ENCODE peak calls at places on chromosomes 2 and 18, in six cellular contexts. One of them, this sample, is unnamed. For H3K27me3, the result is how much of the 10 kb centered on the place peaks cover.

GRCh38 chr2:219073413-219074129 is 12.8 kb upstream of the IHH start:
- DNase-seq in keratinocyte: no peak
- DNase-seq in CD4-positive, CD25-positive, alpha-beta regulatory T cell: no peak
- DNase-seq in right lobe of liver: no peak
- DNase-seq in ascending aorta: no peak
- DNase-seq in tibial artery: no peak
- DNase-seq in this sample: no peak

GRCh38 chr2:127175821-127176354 is 44.2 kb downstream of the CYP27C1 start:
- DNase-seq in right lobe of liver: no peak
- DNase-seq in tibial artery: no peak
- DNase-seq in keratinocyte: no peak
- DNase-seq in ascending aorta: no peak
- DNase-seq in CD4-positive, CD25-positive, alpha-beta regulatory T cell: no peak
- DNase-seq in this sample: no peak

GRCh38 chr2:176056411-176056810 is 27.4 kb downstream of the EVX2 start:
- DNase-seq in tibial artery: no peak
- DNase-seq in right lobe of liver: no peak
- DNase-seq in ascending aorta: no peak
- DNase-seq in keratinocyte: no peak
- DNase-seq in CD4-positive, CD25-positive, alpha-beta regulatory T cell: no peak
- DNase-seq in this sample: no peak

GRCh38 chr2:150188177-150188576 is 299.3 kb downstream of the RND3 start:
- DNase-seq in CD4-positive, CD25-positive, alpha-beta regulatory T cell: no peak
- DNase-seq in keratinocyte: no peak
- DNase-seq in ascending aorta: no peak
- DNase-seq in right lobe of liver: no peak
- DNase-seq in tibial artery: no peak
- DNase-seq in this sample: no peak

GRCh38 chr18:10240276-10240675 is 214.2 kb upstream of the APCDD1 start:
- DNase-seq in right lobe of liver: no peak
- DNase-seq in keratinocyte: no peak
- DNase-seq in ascending aorta: no peak
- DNase-seq in tibial artery: no peak
- DNase-seq in CD4-positive, CD25-positive, alpha-beta regulatory T cell: no peak
- DNase-seq in this sample: no peak

GRCh38 chr2:205366336-205367060 is 315.8 kb upstream of the NRP2 start:
- DNase-seq in CD4-positive, CD25-positive, alpha-beta regulatory T cell: no peak
- DNase-seq in ascending aorta: no peak
- DNase-seq in right lobe of liver: no peak
- DNase-seq in tibial artery: no peak
- DNase-seq in keratinocyte: no peak
- DNase-seq in this sample: no peak

GRCh38 chr2:46550686-46551404 is 71.5 kb downstream of the TMEM247 start:
- DNase-seq in tibial artery: no peak
- DNase-seq in keratinocyte: no peak
- DNase-seq in CD4-positive, CD25-positive, alpha-beta regulatory T cell: no peak
- DNase-seq in ascending aorta: no peak
- DNase-seq in right lobe of liver: no peak
- DNase-seq in this sample: no peak

GRCh38 chr2:124162256-124162655 is 137.2 kb downstream of the CNTNAP5 start:
- DNase-seq in tibial artery: no peak
- DNase-seq in keratinocyte: no peak
- DNase-seq in right lobe of liver: no peak
- DNase-seq in ascending aorta: no peak
- DNase-seq in CD4-positive, CD25-positive, alpha-beta regulatory T cell: no peak
- DNase-seq in this sample: no peak

GRCh38 chr18:11518788-11519685 is 90.4 kb upstream of the SLC35G4 start:
- DNase-seq in right lobe of liver: peak
- DNase-seq in CD4-positive, CD25-positive, alpha-beta regulatory T cell: no peak
- DNase-seq in tibial artery: no peak
- DNase-seq in ascending aorta: no peak
- DNase-seq in keratinocyte: peak
- DNase-seq in this sample: no peak

GRCh38 chr2:128272586-128273468 is 45.8 kb downstream of the HS6ST1 start:
- DNase-seq in right lobe of liver: no peak
- DNase-seq in keratinocyte: no peak
- DNase-seq in ascending aorta: peak
- DNase-seq in tibial artery: peak
- DNase-seq in CD4-positive, CD25-positive, alpha-beta regulatory T cell: no peak
- DNase-seq in this sample: no peak

GRCh38 chr2:109533823-109534222 is 79.9 kb downstream of the SEPTIN10 start:
- DNase-seq in tibial artery: no peak
- DNase-seq in keratinocyte: no peak
- DNase-seq in CD4-positive, CD25-positive, alpha-beta regulatory T cell: no peak
- DNase-seq in right lobe of liver: no peak
- DNase-seq in ascending aorta: no peak
- DNase-seq in this sample: no peak

GRCh38 chr2:113185643-113186315 is 12.0 kb downstream of the PSD4 start:
- DNase-seq in CD4-positive, CD25-positive, alpha-beta regulatory T cell: no peak
- DNase-seq in keratinocyte: no peak
- DNase-seq in right lobe of liver: peak
- DNase-seq in tibial artery: no peak
- DNase-seq in ascending aorta: no peak
- DNase-seq in this sample: peak

GRCh38 chr18:45212186-45213039 is 402.9 kb upstream of the SLC14A2 start:
- DNase-seq in tibial artery: peak
- DNase-seq in CD4-positive, CD25-positive, alpha-beta regulatory T cell: peak
- DNase-seq in ascending aorta: no peak
- DNase-seq in right lobe of liver: peak
- DNase-seq in keratinocyte: peak
- DNase-seq in this sample: peak

GRCh38 chr2:62014102-62014501 is 108.6 kb downstream of the COMMD1 start:
- DNase-seq in CD4-positive, CD25-positive, alpha-beta regulatory T cell: no peak
- DNase-seq in ascending aorta: peak
- DNase-seq in right lobe of liver: peak
- DNase-seq in tibial artery: peak
- DNase-seq in keratinocyte: no peak
- DNase-seq in this sample: no peak

GRCh38 chr18:79544386-79544963 is 135.1 kb upstream of the CTDP1 start:
- DNase-seq in keratinocyte: no peak
- DNase-seq in CD4-positive, CD25-positive, alpha-beta regulatory T cell: no peak
- DNase-seq in right lobe of liver: peak
- DNase-seq in tibial artery: peak
- DNase-seq in ascending aorta: no peak
- DNase-seq in this sample: peak

GRCh38 chr2:88735133-88735532 is 43.7 kb downstream of the RPIA start:
- DNase-seq in CD4-positive, CD25-positive, alpha-beta regulatory T cell: no peak
- DNase-seq in tibial artery: no peak
- DNase-seq in ascending aorta: no peak
- DNase-seq in keratinocyte: no peak
- DNase-seq in right lobe of liver: no peak
- DNase-seq in this sample: no peak

GRCh38 chr2:161547130-161547529 is 77.1 kb upstream of the SLC4A10 start:
- DNase-seq in CD4-positive, CD25-positive, alpha-beta regulatory T cell: no peak
- DNase-seq in right lobe of liver: no peak
- DNase-seq in ascending aorta: no peak
- DNase-seq in keratinocyte: no peak
- DNase-seq in tibial artery: no peak
- DNase-seq in this sample: no peak

GRCh38 chr2:22253171-22253570 is 1129.4 kb downstream of the TDRD15 start:
- DNase-seq in CD4-positive, CD25-positive, alpha-beta regulatory T cell: no peak
- DNase-seq in tibial artery: no peak
- DNase-seq in keratinocyte: no peak
- DNase-seq in right lobe of liver: no peak
- DNase-seq in ascending aorta: no peak
- DNase-seq in this sample: no peak

GRCh38 chr2:239311132-239312040 is 89.4 kb downstream of the HDAC4 start:
- DNase-seq in ascending aorta: no peak
- DNase-seq in CD4-positive, CD25-positive, alpha-beta regulatory T cell: no peak
- DNase-seq in right lobe of liver: peak
- DNase-seq in keratinocyte: no peak
- DNase-seq in tibial artery: peak
- DNase-seq in this sample: peak

GRCh38 chr2:240926516-240927389 is 20.6 kb downstream of the CROCC2 start:
- DNase-seq in tibial artery: peak
- DNase-seq in ascending aorta: no peak
- DNase-seq in keratinocyte: no peak
- DNase-seq in CD4-positive, CD25-positive, alpha-beta regulatory T cell: no peak
- DNase-seq in right lobe of liver: no peak
- DNase-seq in this sample: peak

GRCh38 chr2:26854283-26854827 is 6.4 kb downstream of the DPYSL5 start:
- DNase-seq in CD4-positive, CD25-positive, alpha-beta regulatory T cell: no peak
- DNase-seq in tibial artery: no peak
- DNase-seq in right lobe of liver: no peak
- DNase-seq in keratinocyte: no peak
- DNase-seq in ascending aorta: no peak
- DNase-seq in this sample: no peak
- H3K27me3 ChIP-seq in CD4-positive, CD25-positive, alpha-beta regulatory T cell: under half
- H3K27me3 ChIP-seq in tibial artery: under half
- H3K27me3 ChIP-seq in right lobe of liver: under half
- H3K27me3 ChIP-seq in keratinocyte: under half
- H3K27me3 ChIP-seq in ascending aorta: under half
- H3K27me3 ChIP-seq in this sample: half or more

DNA sequence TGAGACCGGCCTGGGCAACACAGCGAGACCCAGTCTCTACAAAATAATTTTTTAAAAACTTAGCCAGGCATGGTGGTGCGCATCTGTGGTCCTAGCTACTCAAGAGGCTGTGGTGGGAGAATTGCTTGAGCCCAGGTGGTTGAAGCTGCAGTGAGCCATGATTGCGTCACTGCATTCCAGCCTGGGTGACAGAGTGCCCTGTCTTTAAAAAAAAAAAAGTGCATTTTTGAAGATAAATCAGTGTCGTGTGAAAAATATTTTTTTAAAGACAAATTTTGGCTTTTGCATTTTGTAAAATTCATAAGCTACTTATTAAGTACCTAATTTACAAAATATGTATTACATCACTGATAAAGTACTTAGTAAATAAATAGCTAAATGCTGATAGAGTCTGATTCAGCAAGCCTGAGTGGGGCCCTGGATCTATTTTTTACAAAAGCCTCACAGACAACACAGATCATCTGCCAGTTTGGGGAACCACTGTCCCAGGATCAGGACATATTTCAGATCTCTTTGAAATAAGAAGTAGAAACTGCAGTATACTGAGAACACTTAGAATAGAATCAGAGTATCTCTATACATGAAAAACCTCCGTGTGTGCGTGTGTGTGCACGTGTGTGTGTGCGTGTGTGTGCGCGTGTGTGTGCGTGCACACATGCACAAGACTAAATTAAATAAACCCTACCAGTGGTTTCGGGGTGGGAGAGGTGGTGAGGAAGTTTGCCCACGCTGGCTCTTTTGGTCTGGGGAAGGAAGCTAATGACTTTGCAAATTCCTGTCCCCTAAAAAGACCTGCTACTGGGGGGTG is 61.6 kb downstream of the AAK1 start:
- DNase-seq in CD4-positive, CD25-positive, alpha-beta regulatory T cell: no peak
- DNase-seq in keratinocyte: no peak
- DNase-seq in ascending aorta: no peak
- DNase-seq in right lobe of liver: peak
- DNase-seq in tibial artery: no peak
- DNase-seq in this sample: peak
- H3K27ac ChIP-seq in CD4-positive, CD25-positive, alpha-beta regulatory T cell: no peak
- H3K27ac ChIP-seq in keratinocyte: no peak
- H3K27ac ChIP-seq in ascending aorta: peak
- H3K27ac ChIP-seq in right lobe of liver: peak
- H3K27ac ChIP-seq in tibial artery: no peak
- H3K27ac ChIP-seq in this sample: peak

GRCh38 chr2:180622122-180622918 is 358.1 kb upstream of the UBE2E3 start:
- DNase-seq in tibial artery: no peak
- DNase-seq in ascending aorta: no peak
- DNase-seq in CD4-positive, CD25-positive, alpha-beta regulatory T cell: no peak
- DNase-seq in right lobe of liver: no peak
- DNase-seq in keratinocyte: no peak
- DNase-seq in this sample: no peak

GRCh38 chr2:180618570-180618969 is 361.8 kb upstream of the UBE2E3 start:
- DNase-seq in keratinocyte: no peak
- DNase-seq in ascending aorta: no peak
- DNase-seq in CD4-positive, CD25-positive, alpha-beta regulatory T cell: no peak
- DNase-seq in tibial artery: no peak
- DNase-seq in right lobe of liver: no peak
- DNase-seq in this sample: no peak

GRCh38 chr2:180625006-180625844 is 355.2 kb upstream of the UBE2E3 start:
- DNase-seq in CD4-positive, CD25-positive, alpha-beta regulatory T cell: no peak
- DNase-seq in right lobe of liver: no peak
- DNase-seq in tibial artery: no peak
- DNase-seq in keratinocyte: no peak
- DNase-seq in ascending aorta: no peak
- DNase-seq in this sample: no peak

GRCh38 chr2:180621366-180621765 is 359.0 kb upstream of the UBE2E3 start:
- DNase-seq in tibial artery: no peak
- DNase-seq in right lobe of liver: no peak
- DNase-seq in CD4-positive, CD25-positive, alpha-beta regulatory T cell: no peak
- DNase-seq in keratinocyte: no peak
- DNase-seq in ascending aorta: no peak
- DNase-seq in this sample: no peak
- H3K27me3 ChIP-seq in tibial artery: under half
- H3K27me3 ChIP-seq in right lobe of liver: under half
- H3K27me3 ChIP-seq in CD4-positive, CD25-positive, alpha-beta regulatory T cell: under half
- H3K27me3 ChIP-seq in keratinocyte: under half
- H3K27me3 ChIP-seq in ascending aorta: under half
- H3K27me3 ChIP-seq in this sample: under half

DNA sequence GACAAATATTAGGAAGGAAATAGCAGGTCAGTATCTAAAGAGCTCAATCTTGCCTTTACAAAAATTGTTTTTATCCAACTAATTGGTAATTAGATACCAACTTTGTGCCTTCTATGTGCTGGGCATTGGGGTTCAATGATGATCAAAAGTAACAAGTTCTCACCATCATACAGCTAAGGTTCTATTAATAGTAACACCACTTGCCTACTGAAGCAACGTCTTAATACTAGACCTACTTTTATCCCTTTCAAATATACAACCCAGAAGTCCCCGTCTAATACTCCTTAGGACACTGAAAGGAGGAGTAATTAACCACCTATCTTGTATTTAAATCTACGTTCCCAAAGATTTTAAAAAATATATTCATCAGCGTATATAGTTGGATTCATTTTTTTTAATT is 59.3 kb downstream of the GRB14 start:
- DNase-seq in ascending aorta: no peak
- DNase-seq in tibial artery: no peak
- DNase-seq in right lobe of liver: no peak
- DNase-seq in keratinocyte: no peak
- DNase-seq in CD4-positive, CD25-positive, alpha-beta regulatory T cell: no peak
- DNase-seq in this sample: no peak
- H3K27ac ChIP-seq in ascending aorta: no peak
- H3K27ac ChIP-seq in tibial artery: no peak
- H3K27ac ChIP-seq in right lobe of liver: no peak
- H3K27ac ChIP-seq in keratinocyte: no peak
- H3K27ac ChIP-seq in CD4-positive, CD25-positive, alpha-beta regulatory T cell: no peak
- H3K27ac ChIP-seq in this sample: no peak

DNA sequence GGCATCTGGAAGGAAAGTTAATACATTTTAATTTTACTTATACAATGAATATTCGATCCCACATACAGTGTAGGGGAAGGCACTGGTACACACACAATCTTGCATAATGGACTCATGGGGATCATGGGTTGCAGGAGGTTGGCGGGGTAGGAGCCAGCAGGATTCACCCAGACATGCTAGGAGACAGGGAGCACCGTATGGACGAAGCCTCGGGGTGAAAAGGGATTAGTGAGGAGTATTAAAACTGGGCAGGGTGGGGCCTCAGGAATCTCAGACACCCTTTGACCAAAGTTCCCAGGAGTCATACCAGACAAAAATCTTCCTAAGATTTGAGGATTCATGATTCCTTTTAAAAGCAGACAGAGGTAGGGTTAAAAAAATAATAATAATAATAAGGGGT is 140.8 kb downstream of the BCL11A start:
- DNase-seq in ascending aorta: no peak
- DNase-seq in tibial artery: no peak
- DNase-seq in CD4-positive, CD25-positive, alpha-beta regulatory T cell: no peak
- DNase-seq in keratinocyte: no peak
- DNase-seq in right lobe of liver: no peak
- DNase-seq in this sample: no peak
- H3K27me3 ChIP-seq in ascending aorta: under half
- H3K27me3 ChIP-seq in tibial artery: under half
- H3K27me3 ChIP-seq in CD4-positive, CD25-positive, alpha-beta regulatory T cell: under half
- H3K27me3 ChIP-seq in keratinocyte: under half
- H3K27me3 ChIP-seq in right lobe of liver: under half
- H3K27me3 ChIP-seq in this sample: under half

GRCh38 chr2:74526649-74527230 is 709 bp upstream of the DQX1 start:
- DNase-seq in right lobe of liver: no peak
- DNase-seq in CD4-positive, CD25-positive, alpha-beta regulatory T cell: no peak
- DNase-seq in ascending aorta: no peak
- DNase-seq in keratinocyte: no peak
- DNase-seq in tibial artery: no peak
- DNase-seq in this sample: no peak
- H3K27ac ChIP-seq in right lobe of liver: no peak
- H3K27ac ChIP-seq in CD4-positive, CD25-positive, alpha-beta regulatory T cell: no peak
- H3K27ac ChIP-seq in ascending aorta: no peak
- H3K27ac ChIP-seq in keratinocyte: no peak
- H3K27ac ChIP-seq in tibial artery: no peak
- H3K27ac ChIP-seq in this sample: no peak